ENCODE peak calls at places on chromosome 3, in five cellular contexts. W, U, Z, G and O are unnamed samples.

GRCh38 chr3:187591051-187591450 is 79.1 kb downstream of the SST start:
- DNase-seq in W (no peak), U (no peak), Z (no peak), G (no peak), O (no peak)

GRCh38 chr3:123610331-123610730 is 25.5 kb upstream of the HACD2 start:
- DNase-seq in W (no peak), U (no peak), Z (no peak), G (no peak), O (no peak)

GRCh38 chr3:149336925-149337324 is 3.5 kb upstream of the TM4SF18 start:
- DNase-seq in W (no peak), U (no peak), Z (no peak), G (no peak), O (no peak)

GRCh38 chr3:24242012-24242698 is 252.5 kb downstream of the THRB start:
- DNase-seq in W (peak), U (no peak), Z (no peak), G (no peak), O (no peak)

GRCh38 chr3:46094506-46094905 is 67.2 kb upstream of the XCR1 start:
- DNase-seq in W (no peak), U (no peak), Z (no peak), G (no peak), O (no peak)

GRCh38 chr3:43515208-43515917 is 106.4 kb downstream of the ANO10 start:
- DNase-seq in W (no peak), U (no peak), Z (no peak), G (no peak), O (no peak)

GRCh38 chr3:131053021-131053420 is 26.3 kb downstream of the NEK11 start:
- DNase-seq in W (peak), U (no peak), Z (no peak), G (no peak), O (no peak)

GRCh38 chr3:112514527-112515128 is 15.4 kb upstream of the BTLA start:
- DNase-seq in W (peak), U (no peak), Z (no peak), G (no peak), O (no peak)

GRCh38 chr3:104628185-104628789 is 738.4 kb upstream of the ALCAM start:
- DNase-seq in W (peak), U (peak), Z (peak), G (no peak), O (no peak)

GRCh38 chr3:71504250-71505036 is 79.1 kb downstream of the FOXP1 start:
- DNase-seq in W (peak), U (peak), Z (peak), G (no peak), O (no peak)

DNA sequence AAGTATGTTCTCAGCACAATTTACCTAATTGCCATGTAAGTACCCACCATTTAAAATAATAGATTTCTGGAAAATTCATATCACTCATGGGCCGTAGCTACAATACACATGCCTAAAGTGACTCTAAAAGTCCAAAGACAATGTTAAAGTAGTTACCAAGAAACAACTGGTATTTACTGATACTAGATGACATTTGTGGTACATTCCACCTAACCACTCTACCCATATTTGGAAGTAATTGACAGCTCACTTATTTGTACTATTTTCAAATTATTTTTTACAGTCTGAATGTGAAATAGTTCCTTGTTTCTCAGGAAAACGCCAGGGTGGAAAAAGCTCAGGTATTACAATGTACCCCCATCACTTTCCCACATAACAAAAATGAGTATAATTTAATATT is 573.0 kb downstream of the MECOM start:
- DNase-seq in W (no peak), U (no peak), Z (no peak), G (no peak), O (no peak)
- H3K27ac ChIP-seq in W (peak), U (no peak), Z (no peak), G (no peak), O (no peak)

DNA sequence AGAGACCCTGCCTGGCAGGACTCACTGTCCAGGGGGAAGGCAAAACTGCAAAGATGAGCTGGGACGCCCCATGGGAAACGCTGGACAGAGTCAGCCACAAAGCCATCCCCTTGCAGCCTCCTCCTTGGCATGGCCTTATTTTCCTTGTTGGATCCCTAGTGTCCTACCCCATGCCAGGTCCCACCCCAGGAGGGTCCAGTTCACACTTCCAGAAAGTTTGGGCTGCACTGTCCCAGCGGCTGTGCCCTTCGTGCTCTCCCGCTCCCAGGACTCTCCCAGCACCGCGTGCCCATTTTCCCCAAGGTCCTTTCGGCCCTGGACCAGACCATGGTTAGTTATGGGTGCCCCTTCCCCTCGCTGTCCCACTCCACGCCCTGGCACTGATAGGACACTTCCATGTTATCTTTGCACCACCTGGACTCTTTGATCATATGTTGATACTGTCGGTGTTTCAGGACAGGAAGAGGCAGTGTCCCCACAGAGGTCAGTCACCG is 5.8 kb upstream of the NRROS start:
- DNase-seq in W (no peak), U (no peak), Z (no peak), G (no peak), O (no peak)
- H3K27ac ChIP-seq in W (no peak), U (no peak), Z (peak), G (peak), O (no peak)

GRCh38 chr3:4447600-4448561 is 19.2 kb downstream of the SUMF1 start:
- DNase-seq in W (no peak), U (no peak), Z (no peak), G (no peak), O (no peak)
- H3K27ac ChIP-seq in W (no peak), U (no peak), Z (no peak), G (no peak), O (no peak)

DNA sequence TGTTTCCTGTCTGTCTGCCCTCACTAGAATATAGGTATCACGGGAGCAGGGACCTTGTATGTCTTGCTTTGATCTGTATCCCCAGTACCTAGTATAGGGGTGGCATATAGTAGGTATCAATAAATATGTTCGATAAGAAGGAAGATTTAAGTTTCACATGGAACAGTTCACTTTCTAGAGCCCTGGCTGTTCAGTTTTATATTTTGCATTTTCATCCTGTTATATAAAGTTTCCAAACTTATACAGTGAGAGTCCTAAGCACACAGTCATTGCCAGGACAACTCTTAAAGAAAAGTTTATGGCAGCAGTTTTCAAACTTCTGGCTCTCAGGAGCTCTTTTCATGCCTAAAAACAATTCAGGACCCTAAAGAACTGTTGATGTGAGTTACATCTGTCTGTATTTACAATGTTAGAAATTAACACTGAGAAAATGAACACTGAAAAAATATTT is 13.4 kb downstream of the ITPR1 start:
- DNase-seq in W (no peak), U (no peak), Z (no peak), G (no peak), O (no peak)
- H3K27ac ChIP-seq in W (no peak), U (no peak), Z (peak), G (no peak), O (no peak)

DNA sequence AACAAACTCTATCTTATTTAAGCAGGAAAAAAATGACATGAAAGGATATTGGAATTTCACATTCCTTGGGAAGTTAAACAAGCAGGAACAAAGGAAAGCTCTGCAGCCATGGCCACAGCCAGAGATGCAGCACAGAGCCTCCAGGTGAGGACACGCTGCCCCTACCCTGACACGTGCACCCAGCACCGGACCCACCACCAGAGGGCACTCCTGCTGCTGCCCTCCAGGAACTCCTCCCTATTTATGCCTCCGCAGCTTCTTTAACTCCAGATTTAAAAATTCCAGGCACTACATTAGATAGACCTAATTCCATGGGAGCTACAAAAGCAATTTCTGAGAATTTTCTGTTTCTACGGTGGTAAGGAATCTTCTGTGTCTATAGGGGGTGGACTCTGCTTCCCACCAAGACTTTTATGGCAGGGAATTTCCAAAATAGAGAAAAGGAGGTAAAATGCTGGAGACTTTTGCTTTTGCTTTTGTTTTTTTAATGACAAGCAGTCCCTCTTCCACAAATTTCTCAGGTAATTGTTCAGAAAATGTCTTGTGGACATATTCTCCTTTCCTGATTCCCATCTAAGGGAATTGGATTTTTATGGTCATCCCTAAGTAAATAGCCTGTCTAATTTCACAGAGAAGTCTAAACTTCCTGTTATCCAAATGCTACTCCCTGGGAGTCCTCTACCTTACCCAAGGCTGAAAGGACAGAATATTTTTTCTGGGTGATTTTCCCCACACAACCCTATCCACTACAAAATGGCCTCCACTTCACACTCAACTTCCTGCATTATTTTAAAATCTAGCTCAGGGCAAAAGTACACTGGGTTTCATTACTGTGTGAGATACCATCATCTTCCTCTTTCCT is 77.3 kb upstream of the ABI3BP start:
- DNase-seq in W (no peak), U (no peak), Z (peak), G (peak), O (no peak)
- H3K27ac ChIP-seq in W (no peak), U (peak), Z (no peak), G (no peak), O (no peak)

DNA sequence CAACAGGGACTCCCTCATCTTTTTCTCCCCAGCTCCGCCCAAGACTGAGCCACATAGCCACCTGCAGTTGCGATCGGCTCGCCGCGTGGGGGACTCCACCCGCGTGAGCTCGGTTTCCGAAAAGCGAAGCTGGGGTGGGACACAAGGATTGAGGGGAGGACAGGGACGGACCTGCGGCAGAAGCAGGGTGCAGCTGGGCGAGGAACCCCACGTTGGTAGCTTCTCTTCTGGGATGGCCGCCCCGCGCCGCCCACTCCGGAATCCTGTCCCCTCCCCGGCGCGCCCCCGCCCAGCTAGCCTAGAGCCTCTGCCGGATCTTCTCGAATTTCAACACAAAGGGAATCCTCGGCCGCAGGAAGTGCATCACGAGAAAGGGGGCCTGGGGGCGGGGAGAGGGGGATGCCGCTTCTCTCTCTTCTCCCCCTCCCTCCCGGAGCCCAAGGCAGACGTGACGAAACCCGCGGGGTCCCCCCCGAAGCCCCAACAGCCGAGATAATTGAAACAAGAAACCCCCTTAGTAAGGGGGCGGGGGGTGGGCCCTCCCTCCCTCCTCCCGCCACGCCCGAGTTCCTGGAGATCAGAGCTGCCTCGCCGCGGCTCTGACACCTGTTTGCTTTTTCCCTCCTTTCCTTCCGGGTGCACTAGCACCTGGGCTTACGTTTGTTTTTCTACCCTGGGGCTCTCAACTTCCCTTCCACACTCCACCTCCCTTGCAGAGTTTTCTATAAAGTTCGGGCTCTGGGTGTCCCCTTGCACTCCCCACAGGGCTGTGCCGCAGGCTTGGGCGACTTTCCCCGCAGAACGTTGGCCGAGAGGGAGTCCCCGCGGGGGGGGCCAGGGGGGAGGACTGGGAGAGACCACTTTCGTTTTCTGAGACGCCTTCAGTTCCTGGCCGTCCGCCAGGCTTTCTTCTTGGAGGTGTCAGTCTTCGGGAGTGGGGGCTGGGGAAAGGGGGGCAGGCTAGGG is 1.3 kb upstream of the KCNH8 start:
- DNase-seq in W (peak), U (peak), Z (peak), G (peak), O (peak)
- H3K27ac ChIP-seq in W (no peak), U (peak), Z (peak), G (no peak), O (peak)

DNA sequence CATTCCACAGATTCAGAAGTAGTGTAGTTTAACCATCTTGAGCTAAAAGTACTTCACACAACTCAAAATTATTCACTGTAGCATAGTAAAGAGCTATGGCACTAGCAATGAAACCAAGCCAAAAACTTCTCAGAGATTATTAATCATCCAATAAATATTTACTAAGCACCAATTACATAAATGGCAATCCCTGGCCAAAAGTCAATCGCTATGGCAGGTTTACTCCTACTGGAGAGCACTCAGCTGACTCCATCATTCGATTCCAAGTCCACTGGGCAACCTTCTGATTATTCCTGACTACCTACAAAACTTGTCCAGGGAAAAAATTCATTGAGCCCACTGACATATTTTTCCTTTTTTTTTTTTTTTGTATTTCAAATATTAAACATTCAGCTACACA is 23.9 kb downstream of the ATP13A3 start:
- DNase-seq in W (peak), U (no peak), Z (no peak), G (no peak), O (no peak)
- H3K27ac ChIP-seq in W (no peak), U (no peak), Z (no peak), G (no peak), O (no peak)